ENCODE peak calls at places on chromosomes 12 and 14, in ten cellular contexts. B, V, U, L, J, P, N, G, X and Y are unnamed samples.

GRCh38 chr12:64890873-64891468 is 66.5 kb downstream of the TBC1D30 start:
- DNase-seq in P (peak), U (peak), B (no peak), V (no peak), G (peak), N (peak), X (no peak), J (no peak), L (peak), Y (no peak)

GRCh38 chr12:836952-837351 is 84.6 kb downstream of the WNK1 start:
- DNase-seq in B (no peak), P (no peak), V (no peak), X (no peak), N (no peak), U (no peak), L (no peak), G (no peak), J (no peak), Y (no peak)

GRCh38 chr12:90858261-90858660 is 96.7 kb downstream of the CCER1 start:
- DNase-seq in L (peak), V (no peak), P (no peak), J (no peak), B (no peak), X (no peak), U (peak), N (peak), G (no peak), Y (peak)

GRCh38 chr14:63220526-63220925 is 16.3 kb downstream of the RHOJ start:
- DNase-seq in N (no peak), X (no peak), U (no peak), G (no peak), L (no peak), V (no peak), B (no peak), J (no peak), P (no peak), Y (no peak)

GRCh38 chr12:111056618-111057521 is 136.5 kb upstream of the MYL2 start:
- DNase-seq in L (no peak), X (no peak), G (no peak), J (no peak), B (no peak), P (peak), V (no peak), U (no peak), N (no peak), Y (no peak)

GRCh38 chr12:1908758-1909157 is 9.7 kb downstream of the CACNA2D4 start:
- DNase-seq in B (no peak), G (no peak), N (no peak), J (no peak), P (no peak), U (no peak), L (no peak), V (no peak), X (no peak), Y (peak)

GRCh38 chr12:82359115-82359478 is 768 bp downstream of the METTL25 start:
- DNase-seq in U (no peak), G (no peak), L (no peak), N (no peak), V (peak), B (peak), P (peak), J (no peak), X (no peak), Y (no peak)

GRCh38 chr12:115404761-115405470 is 720.9 kb upstream of the TBX3 start:
- DNase-seq in P (no peak), N (peak), V (no peak), G (no peak), U (peak), L (peak), J (no peak), B (no peak), X (peak), Y (no peak)

GRCh38 chr12:67617619-67618018 is 30.9 kb upstream of the DYRK2 start:
- DNase-seq in X (peak), V (no peak), U (no peak), L (no peak), P (no peak), N (no peak), J (no peak), B (no peak), G (no peak), Y (no peak)

GRCh38 chr12:16385779-16386646 is 38.6 kb downstream of the MGST1 start:
- DNase-seq in P (peak), B (no peak), U (peak), G (peak), N (peak), L (peak), V (no peak), X (no peak), J (peak), Y (peak)

GRCh38 chr14:32524609-32525391 is 195.7 kb downstream of the AKAP6 start:
- DNase-seq in B (no peak), V (no peak), L (no peak), N (peak), X (no peak), U (peak), G (no peak), P (no peak), J (no peak), Y (no peak)

GRCh38 chr12:47282206-47282605 is 202.4 kb upstream of the AMIGO2 start:
- DNase-seq in G (no peak), V (no peak), J (no peak), X (no peak), L (no peak), P (no peak), N (no peak), B (peak), U (peak), Y (no peak)

GRCh38 chr14:92426237-92426636 is 87.3 kb upstream of the RIN3 start:
- DNase-seq in G (no peak), N (no peak), U (peak), P (no peak), X (no peak), L (no peak), B (no peak), V (no peak), J (no peak), Y (no peak)

GRCh38 chr14:61561657-61562276 is 133.5 kb upstream of the HIF1A start:
- DNase-seq in L (peak), P (no peak), G (peak), U (peak), J (peak), X (no peak), N (peak), V (peak), B (peak), Y (peak)

GRCh38 chr14:101624579-101624978 is 63.3 kb downstream of the DIO3 start:
- DNase-seq in P (no peak), B (no peak), J (no peak), X (peak), V (no peak), N (no peak), L (no peak), U (no peak), G (no peak), Y (peak)

GRCh38 chr12:107778383-107779015 is 4.0 kb downstream of the ASCL4 start:
- DNase-seq in L (peak), N (no peak), B (no peak), U (no peak), G (no peak), V (no peak), J (no peak), P (no peak), X (no peak), Y (no peak)

GRCh38 chr12:121803861-121804416 is at the start of gene SETD1B:
- DNase-seq in B (peak), X (no peak), V (peak), L (no peak), J (peak), N (peak), P (peak), U (peak), G (no peak), Y (no peak)

GRCh38 chr14:103084021-103084919 is at the start of gene LBHD2:
- DNase-seq in G (no peak), L (no peak), B (peak), N (no peak), X (no peak), P (no peak), V (no peak), J (no peak), U (peak), Y (no peak)

GRCh38 chr14:92103363-92103762 is 3.0 kb downstream of the ATXN3 start:
- DNase-seq in L (no peak), X (no peak), J (no peak), G (no peak), U (no peak), P (no peak), V (no peak), N (no peak), B (no peak), Y (no peak)

GRCh38 chr14:68840454-68840853 is 47.6 kb upstream of the ZFP36L1 start:
- DNase-seq in G (no peak), J (no peak), B (no peak), N (no peak), L (no peak), P (no peak), X (peak), V (no peak), U (no peak), Y (no peak)

GRCh38 chr14:105180598-105181528 is at the start of gene NUDT14:
- DNase-seq in P (peak), U (peak), G (peak), J (no peak), N (peak), X (no peak), B (no peak), L (no peak), V (peak), Y (peak)

GRCh38 chr12:104182144-104182543 is 33.4 kb upstream of the TXNRD1 start:
- DNase-seq in U (peak), B (peak), X (peak), L (no peak), P (no peak), J (peak), G (no peak), V (peak), N (no peak), Y (peak)

GRCh38 chr12:50224026-50224692 is 57.0 kb upstream of the CERS5 start:
- DNase-seq in V (peak), X (no peak), J (no peak), U (peak), L (peak), B (no peak), G (peak), P (no peak), N (peak), Y (no peak)

GRCh38 chr12:8052679-8053078 is 13.5 kb downstream of the C3AR1 start:
- DNase-seq in J (no peak), P (no peak), B (no peak), U (no peak), G (no peak), X (no peak), N (no peak), L (no peak), V (no peak), Y (no peak)

GRCh38 chr12:79624378-79624777 is 66.4 kb downstream of the PAWR start:
- DNase-seq in B (no peak), J (no peak), G (no peak), X (no peak), L (no peak), U (peak), V (no peak), N (no peak), P (no peak), Y (no peak)

GRCh38 chr12:8033153-8034044 is 883 bp downstream of the FOXJ2 start:
- DNase-seq in G (peak), P (peak), V (peak), X (no peak), U (peak), J (peak), L (no peak), N (peak), B (peak), Y (peak)

GRCh38 chr14:73750161-73750901 is 36.1 kb upstream of the PNMA1 start:
- DNase-seq in L (no peak), N (no peak), V (no peak), J (no peak), G (no peak), P (no peak), X (no peak), U (no peak), B (no peak), Y (no peak)

GRCh38 chr14:76352639-76353281 is 23.2 kb upstream of the ESRRB start:
- DNase-seq in X (no peak), G (peak), P (no peak), B (peak), U (peak), L (peak), V (peak), J (peak), N (peak), Y (peak)

GRCh38 chr14:103808403-103809001 is 38.9 kb downstream of the PPP1R13B start:
- DNase-seq in U (peak), N (peak), G (peak), J (peak), B (peak), V (peak), L (peak), X (peak), P (peak), Y (peak)

GRCh38 chr12:53107122-53107521 is 3.8 kb downstream of the SOAT2 start:
- DNase-seq in X (no peak), P (no peak), N (no peak), J (no peak), L (no peak), U (no peak), V (no peak), G (no peak), B (no peak), Y (no peak)

GRCh38 chr12:3218150-3218845 is 141.1 kb downstream of the TSPAN9 start:
- DNase-seq in X (peak), B (peak), G (no peak), J (peak), V (peak), P (no peak), N (peak), U (peak), L (no peak), Y (peak)

GRCh38 chr14:82636426-82636825 is 1102.8 kb upstream of the SEL1L start:
- DNase-seq in U (no peak), X (no peak), B (no peak), L (no peak), V (no peak), N (no peak), P (no peak), G (no peak), J (no peak), Y (no peak)

GRCh38 chr12:108722992-108723766 is 8.1 kb downstream of the CORO1C start:
- DNase-seq in G (peak), X (no peak), V (peak), L (no peak), N (peak), J (no peak), B (no peak), U (peak), P (no peak), Y (no peak)

GRCh38 chr14:41022932-41023331 is 583.7 kb upstream of the LRFN5 start:
- DNase-seq in J (no peak), V (no peak), G (no peak), L (no peak), X (no peak), N (no peak), P (no peak), B (no peak), U (peak), Y (no peak)

GRCh38 chr12:123949118-123949774 is 23.4 kb downstream of the CCDC92 start:
- DNase-seq in L (peak), G (no peak), N (no peak), X (no peak), V (no peak), U (no peak), J (no peak), P (no peak), B (no peak), Y (no peak)

GRCh38 chr12:13004986-13005385 is 4.9 kb upstream of the HEBP1 start:
- DNase-seq in X (no peak), G (no peak), N (no peak), V (no peak), B (no peak), L (no peak), U (no peak), J (no peak), P (no peak), Y (no peak)

DNA sequence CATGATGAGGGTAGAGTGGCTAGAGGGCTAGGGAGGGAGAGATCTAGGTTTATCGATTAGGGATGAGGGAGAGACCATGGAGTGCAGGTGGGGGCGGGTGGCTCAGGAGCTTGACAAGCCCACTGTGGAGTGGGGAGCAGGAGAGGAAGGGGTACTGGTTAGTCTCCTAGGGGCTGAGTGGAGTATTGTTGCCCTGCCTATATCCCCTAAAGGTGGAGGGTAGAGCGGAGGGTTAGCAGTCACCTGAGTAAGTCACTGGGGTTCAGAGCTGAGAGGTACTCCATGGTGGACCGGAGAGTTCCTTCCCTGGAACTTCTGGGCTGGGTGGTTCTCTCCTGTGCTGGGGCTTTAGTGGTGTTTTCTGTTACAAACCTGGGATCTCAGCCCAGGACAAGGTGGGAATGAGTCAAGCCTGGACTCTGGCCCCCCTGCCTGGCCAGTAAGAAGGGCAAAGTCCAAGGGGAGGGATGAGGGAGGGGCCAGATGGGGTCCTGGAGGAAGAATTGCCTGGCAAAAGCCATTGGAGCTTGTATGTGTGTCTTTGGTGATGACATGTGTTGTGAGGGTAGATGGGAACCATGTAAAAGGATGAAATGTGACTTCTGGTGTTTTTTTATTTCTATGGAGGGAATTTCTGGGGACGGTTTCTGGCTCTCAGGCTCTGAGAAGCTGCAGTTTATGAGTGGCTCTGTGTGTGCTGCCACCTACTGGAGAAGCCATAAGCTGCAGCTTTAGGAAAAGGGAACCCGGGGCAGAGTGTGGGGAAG is at the start of gene CIDEB:
- DNase-seq in B (peak), G (peak), J (no peak), V (no peak), X (no peak), L (peak), N (peak), P (peak), U (peak), Y (peak)
- H3K27ac ChIP-seq in B (no peak), G (peak), J (no peak), V (no peak), X (peak), L (peak), N (no peak), P (no peak), U (no peak), Y (no peak)

GRCh38 chr12:106220561-106220960 is 27.3 kb downstream of the CKAP4 start:
- DNase-seq in N (no peak), J (no peak), U (no peak), G (no peak), L (no peak), P (no peak), X (no peak), B (no peak), V (no peak), Y (no peak)
- TF ChIP-seq POLR2A in N (no peak), J (no peak), U (no peak), G (no peak), L (no peak), P (no peak), X (no peak), B (no peak), V (no peak), Y (no peak)

DNA sequence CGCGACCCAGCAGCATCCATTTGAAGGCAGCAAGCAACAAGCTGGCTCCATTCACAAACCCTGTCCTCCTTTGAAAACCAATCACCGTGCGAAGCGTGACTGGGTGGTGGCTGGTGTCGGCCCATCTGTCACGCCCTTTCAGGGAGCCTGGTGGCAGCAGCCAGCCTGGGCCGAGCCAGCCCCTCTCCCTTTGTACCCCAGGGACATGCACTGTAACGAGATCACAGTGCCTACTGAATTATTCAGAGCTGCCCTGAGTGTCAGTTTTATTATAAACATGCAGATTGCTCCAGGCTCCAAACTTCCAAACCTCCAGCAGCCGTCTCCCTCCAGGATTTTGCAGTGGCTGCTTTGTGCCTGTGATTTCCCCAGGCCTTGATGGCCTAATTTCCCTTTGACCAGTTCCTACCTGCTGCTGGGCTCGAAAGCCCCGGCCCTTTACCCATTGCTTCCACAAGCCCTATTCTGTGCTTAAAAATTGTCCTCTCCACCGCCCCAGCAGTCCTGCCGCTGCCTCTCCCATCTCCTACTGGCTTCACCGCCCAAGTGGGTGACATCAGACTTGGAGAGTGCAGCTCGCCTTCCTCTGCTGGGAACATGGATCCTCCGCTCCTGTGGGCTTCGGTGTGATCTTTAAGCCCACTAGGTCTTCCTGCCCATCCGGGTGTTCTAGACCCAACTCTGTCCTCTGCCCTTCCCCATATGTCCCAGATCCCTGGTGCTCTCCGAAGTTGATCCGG is 22.5 kb upstream of the CTDSP2 start:
- DNase-seq in L (no peak), V (peak), U (no peak), P (no peak), N (no peak), X (no peak), G (no peak), J (peak), B (peak), Y (no peak)
- H3K27ac ChIP-seq in L (no peak), V (peak), U (peak), P (no peak), N (no peak), X (peak), G (peak), J (peak), B (peak), Y (no peak)

GRCh38 chr12:116803018-116803736 is 65.1 kb downstream of the RNFT2 start:
- DNase-seq in P (no peak), X (no peak), G (no peak), N (no peak), J (no peak), V (no peak), U (no peak), L (no peak), B (no peak), Y (no peak)
- TF ChIP-seq POLR2A in P (no peak), X (no peak), G (no peak), N (no peak), J (no peak), V (no peak), U (no peak), L (no peak), B (no peak), Y (no peak)

GRCh38 chr14:67513631-67514108 is 19.4 kb upstream of the PLEKHH1 start:
- DNase-seq in U (no peak), V (no peak), N (no peak), L (no peak), P (no peak), X (no peak), J (no peak), G (no peak), B (no peak), Y (peak)

GRCh38 chr14:67515386-67516079 is 17.6 kb upstream of the PLEKHH1 start:
- DNase-seq in J (no peak), N (no peak), U (no peak), L (no peak), V (no peak), X (no peak), G (peak), B (peak), P (no peak), Y (peak)

GRCh38 chr14:67512463-67513134 is 20.5 kb upstream of the PLEKHH1 start:
- DNase-seq in U (no peak), P (no peak), L (no peak), B (no peak), J (no peak), X (no peak), G (no peak), N (no peak), V (no peak), Y (no peak)

GRCh38 chr14:67514650-67515385 is 18.3 kb upstream of the PLEKHH1 start:
- DNase-seq in X (no peak), P (peak), U (peak), J (peak), B (peak), L (no peak), N (peak), G (peak), V (no peak), Y (peak)

DNA sequence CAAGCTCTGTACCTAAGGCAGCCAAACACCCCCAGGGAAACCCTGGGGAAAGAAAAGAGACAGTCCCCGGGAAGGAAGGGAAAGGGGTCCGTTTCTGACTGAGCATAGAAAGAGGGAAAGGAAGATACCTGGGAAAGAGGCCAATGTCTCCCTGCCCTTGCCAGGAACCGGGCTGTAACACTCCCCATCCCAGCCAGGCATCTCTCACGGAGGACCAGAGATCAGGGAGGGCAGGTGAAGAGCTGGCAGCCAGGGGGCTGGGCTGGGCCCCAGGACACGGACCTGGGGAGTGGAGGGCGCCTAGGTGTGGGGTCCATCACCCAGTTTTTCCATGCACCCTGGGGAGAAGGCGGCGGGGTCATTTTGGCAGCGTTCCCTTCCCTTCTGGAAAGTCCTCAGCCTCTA is 18.9 kb upstream of the PLEKHH1 start:
- DNase-seq in U (no peak), B (no peak), J (peak), X (no peak), G (no peak), L (no peak), N (no peak), V (no peak), P (no peak), Y (peak)
- H3K27ac ChIP-seq in U (no peak), B (no peak), J (peak), X (peak), G (peak), L (no peak), N (no peak), V (no peak), P (no peak), Y (peak)